ENCODE peak calls at places on chromosomes 4 and X, in ten cellular contexts. One of them, this sample, is unnamed.

GRCh38 chr4:123649644-123650356 is 253.2 kb downstream of the SPRY1 start:
- DNase-seq in T-cell: no peak
- DNase-seq in stimulated activated CD4-positive, alpha-beta T cell treated with anti-CD3 and anti-CD28 coated beads, Interleukin-4, amount 100 ng/mL, for 24 hours: no peak
- DNase-seq in endodermal cell: peak
- DNase-seq in CD4-positive, CD25-positive, alpha-beta regulatory T cell: no peak
- DNase-seq in astrocyte of the spinal cord: peak
- DNase-seq in stimulated activated CD8-positive, alpha-beta memory T cell treated with anti-CD3 and anti-CD28 coated beads, Interleukin-7, amount 100 ng/mL, for 1 hour: no peak
- DNase-seq in islet precursor cell: no peak
- DNase-seq in HTR-8/SVneo: no peak
- DNase-seq in A549: peak
- DNase-seq in this sample: no peak

GRCh38 chrX:30835373-30835772 is 53.7 kb downstream of the TAB3 start:
- DNase-seq in T-cell: no peak
- DNase-seq in stimulated activated CD4-positive, alpha-beta T cell treated with anti-CD3 and anti-CD28 coated beads, Interleukin-4, amount 100 ng/mL, for 24 hours: no peak
- DNase-seq in endodermal cell: no peak
- DNase-seq in CD4-positive, CD25-positive, alpha-beta regulatory T cell: no peak
- DNase-seq in astrocyte of the spinal cord: no peak
- DNase-seq in stimulated activated CD8-positive, alpha-beta memory T cell treated with anti-CD3 and anti-CD28 coated beads, Interleukin-7, amount 100 ng/mL, for 1 hour: no peak
- DNase-seq in islet precursor cell: no peak
- DNase-seq in HTR-8/SVneo: no peak
- DNase-seq in A549: no peak
- DNase-seq in this sample: no peak

GRCh38 chrX:100731441-100732281 is at the start of gene SYTL4:
- DNase-seq in T-cell: no peak
- DNase-seq in stimulated activated CD4-positive, alpha-beta T cell treated with anti-CD3 and anti-CD28 coated beads, Interleukin-4, amount 100 ng/mL, for 24 hours: no peak
- DNase-seq in endodermal cell: peak
- DNase-seq in CD4-positive, CD25-positive, alpha-beta regulatory T cell: no peak
- DNase-seq in astrocyte of the spinal cord: no peak
- DNase-seq in stimulated activated CD8-positive, alpha-beta memory T cell treated with anti-CD3 and anti-CD28 coated beads, Interleukin-7, amount 100 ng/mL, for 1 hour: no peak
- DNase-seq in islet precursor cell: peak
- DNase-seq in HTR-8/SVneo: peak
- DNase-seq in A549: peak
- DNase-seq in this sample: peak

GRCh38 chr4:163858515-163858914 is 364.0 kb downstream of the TMA16 start:
- DNase-seq in T-cell: no peak
- DNase-seq in stimulated activated CD4-positive, alpha-beta T cell treated with anti-CD3 and anti-CD28 coated beads, Interleukin-4, amount 100 ng/mL, for 24 hours: no peak
- DNase-seq in endodermal cell: no peak
- DNase-seq in CD4-positive, CD25-positive, alpha-beta regulatory T cell: no peak
- DNase-seq in astrocyte of the spinal cord: no peak
- DNase-seq in stimulated activated CD8-positive, alpha-beta memory T cell treated with anti-CD3 and anti-CD28 coated beads, Interleukin-7, amount 100 ng/mL, for 1 hour: no peak
- DNase-seq in islet precursor cell: no peak
- DNase-seq in HTR-8/SVneo: no peak
- DNase-seq in A549: no peak
- DNase-seq in this sample: no peak

GRCh38 chr4:22778547-22779163 is 85.9 kb downstream of the GBA3 start:
- DNase-seq in T-cell: no peak
- DNase-seq in stimulated activated CD4-positive, alpha-beta T cell treated with anti-CD3 and anti-CD28 coated beads, Interleukin-4, amount 100 ng/mL, for 24 hours: no peak
- DNase-seq in endodermal cell: no peak
- DNase-seq in CD4-positive, CD25-positive, alpha-beta regulatory T cell: no peak
- DNase-seq in astrocyte of the spinal cord: no peak
- DNase-seq in stimulated activated CD8-positive, alpha-beta memory T cell treated with anti-CD3 and anti-CD28 coated beads, Interleukin-7, amount 100 ng/mL, for 1 hour: no peak
- DNase-seq in islet precursor cell: no peak
- DNase-seq in HTR-8/SVneo: no peak
- DNase-seq in A549: no peak
- DNase-seq in this sample: no peak

GRCh38 chrX:137747231-137747630 is 181.3 kb downstream of the ZIC3 start:
- DNase-seq in T-cell: no peak
- DNase-seq in stimulated activated CD4-positive, alpha-beta T cell treated with anti-CD3 and anti-CD28 coated beads, Interleukin-4, amount 100 ng/mL, for 24 hours: no peak
- DNase-seq in endodermal cell: peak
- DNase-seq in CD4-positive, CD25-positive, alpha-beta regulatory T cell: no peak
- DNase-seq in astrocyte of the spinal cord: no peak
- DNase-seq in stimulated activated CD8-positive, alpha-beta memory T cell treated with anti-CD3 and anti-CD28 coated beads, Interleukin-7, amount 100 ng/mL, for 1 hour: no peak
- DNase-seq in islet precursor cell: no peak
- DNase-seq in HTR-8/SVneo: no peak
- DNase-seq in A549: no peak
- DNase-seq in this sample: no peak

GRCh38 chr4:173524218-173525117 is 5.6 kb downstream of the HAND2 start:
- DNase-seq in T-cell: no peak
- DNase-seq in stimulated activated CD4-positive, alpha-beta T cell treated with anti-CD3 and anti-CD28 coated beads, Interleukin-4, amount 100 ng/mL, for 24 hours: no peak
- DNase-seq in endodermal cell: peak
- DNase-seq in CD4-positive, CD25-positive, alpha-beta regulatory T cell: no peak
- DNase-seq in astrocyte of the spinal cord: no peak
- DNase-seq in stimulated activated CD8-positive, alpha-beta memory T cell treated with anti-CD3 and anti-CD28 coated beads, Interleukin-7, amount 100 ng/mL, for 1 hour: no peak
- DNase-seq in islet precursor cell: no peak
- DNase-seq in HTR-8/SVneo: no peak
- DNase-seq in A549: no peak
- DNase-seq in this sample: no peak

GRCh38 chrX:13412208-13412600 is 92.4 kb upstream of the ATXN3L start:
- DNase-seq in T-cell: no peak
- DNase-seq in stimulated activated CD4-positive, alpha-beta T cell treated with anti-CD3 and anti-CD28 coated beads, Interleukin-4, amount 100 ng/mL, for 24 hours: no peak
- DNase-seq in endodermal cell: peak
- DNase-seq in CD4-positive, CD25-positive, alpha-beta regulatory T cell: no peak
- DNase-seq in astrocyte of the spinal cord: no peak
- DNase-seq in stimulated activated CD8-positive, alpha-beta memory T cell treated with anti-CD3 and anti-CD28 coated beads, Interleukin-7, amount 100 ng/mL, for 1 hour: no peak
- DNase-seq in islet precursor cell: no peak
- DNase-seq in HTR-8/SVneo: no peak
- DNase-seq in A549: no peak
- DNase-seq in this sample: no peak

GRCh38 chr4:94833394-94833793 is 75.6 kb downstream of the BMPR1B start:
- DNase-seq in T-cell: no peak
- DNase-seq in stimulated activated CD4-positive, alpha-beta T cell treated with anti-CD3 and anti-CD28 coated beads, Interleukin-4, amount 100 ng/mL, for 24 hours: no peak
- DNase-seq in endodermal cell: no peak
- DNase-seq in CD4-positive, CD25-positive, alpha-beta regulatory T cell: no peak
- DNase-seq in astrocyte of the spinal cord: peak
- DNase-seq in stimulated activated CD8-positive, alpha-beta memory T cell treated with anti-CD3 and anti-CD28 coated beads, Interleukin-7, amount 100 ng/mL, for 1 hour: no peak
- DNase-seq in islet precursor cell: no peak
- DNase-seq in HTR-8/SVneo: no peak
- DNase-seq in A549: no peak
- DNase-seq in this sample: no peak

GRCh38 chrX:133745361-133745760 is 240.0 kb downstream of the GPC3 start:
- DNase-seq in T-cell: peak
- DNase-seq in stimulated activated CD4-positive, alpha-beta T cell treated with anti-CD3 and anti-CD28 coated beads, Interleukin-4, amount 100 ng/mL, for 24 hours: no peak
- DNase-seq in endodermal cell: no peak
- DNase-seq in CD4-positive, CD25-positive, alpha-beta regulatory T cell: peak
- DNase-seq in astrocyte of the spinal cord: no peak
- DNase-seq in stimulated activated CD8-positive, alpha-beta memory T cell treated with anti-CD3 and anti-CD28 coated beads, Interleukin-7, amount 100 ng/mL, for 1 hour: no peak
- DNase-seq in islet precursor cell: no peak
- DNase-seq in HTR-8/SVneo: no peak
- DNase-seq in A549: no peak
- DNase-seq in this sample: no peak

GRCh38 chr4:87469390-87469789 is 47.0 kb downstream of the NUDT9 start:
- DNase-seq in T-cell: no peak
- DNase-seq in stimulated activated CD4-positive, alpha-beta T cell treated with anti-CD3 and anti-CD28 coated beads, Interleukin-4, amount 100 ng/mL, for 24 hours: no peak
- DNase-seq in endodermal cell: no peak
- DNase-seq in CD4-positive, CD25-positive, alpha-beta regulatory T cell: no peak
- DNase-seq in astrocyte of the spinal cord: no peak
- DNase-seq in stimulated activated CD8-positive, alpha-beta memory T cell treated with anti-CD3 and anti-CD28 coated beads, Interleukin-7, amount 100 ng/mL, for 1 hour: no peak
- DNase-seq in islet precursor cell: no peak
- DNase-seq in HTR-8/SVneo: no peak
- DNase-seq in A549: no peak
- DNase-seq in this sample: no peak

GRCh38 chr4:101292214-101292613 is 55.1 kb downstream of the PPP3CA start:
- DNase-seq in T-cell: no peak
- DNase-seq in stimulated activated CD4-positive, alpha-beta T cell treated with anti-CD3 and anti-CD28 coated beads, Interleukin-4, amount 100 ng/mL, for 24 hours: no peak
- DNase-seq in endodermal cell: no peak
- DNase-seq in CD4-positive, CD25-positive, alpha-beta regulatory T cell: no peak
- DNase-seq in astrocyte of the spinal cord: no peak
- DNase-seq in stimulated activated CD8-positive, alpha-beta memory T cell treated with anti-CD3 and anti-CD28 coated beads, Interleukin-7, amount 100 ng/mL, for 1 hour: no peak
- DNase-seq in islet precursor cell: no peak
- DNase-seq in HTR-8/SVneo: no peak
- DNase-seq in A549: no peak
- DNase-seq in this sample: no peak

GRCh38 chrX:129323115-129323514 is 200.2 kb downstream of the SMARCA1 start:
- DNase-seq in T-cell: no peak
- DNase-seq in stimulated activated CD4-positive, alpha-beta T cell treated with anti-CD3 and anti-CD28 coated beads, Interleukin-4, amount 100 ng/mL, for 24 hours: no peak
- DNase-seq in endodermal cell: no peak
- DNase-seq in CD4-positive, CD25-positive, alpha-beta regulatory T cell: no peak
- DNase-seq in astrocyte of the spinal cord: peak
- DNase-seq in stimulated activated CD8-positive, alpha-beta memory T cell treated with anti-CD3 and anti-CD28 coated beads, Interleukin-7, amount 100 ng/mL, for 1 hour: no peak
- DNase-seq in islet precursor cell: no peak
- DNase-seq in HTR-8/SVneo: no peak
- DNase-seq in A549: no peak
- DNase-seq in this sample: no peak

GRCh38 chr4:123777297-123777859 is 380.8 kb downstream of the SPRY1 start:
- DNase-seq in T-cell: no peak
- DNase-seq in stimulated activated CD4-positive, alpha-beta T cell treated with anti-CD3 and anti-CD28 coated beads, Interleukin-4, amount 100 ng/mL, for 24 hours: no peak
- DNase-seq in endodermal cell: no peak
- DNase-seq in CD4-positive, CD25-positive, alpha-beta regulatory T cell: no peak
- DNase-seq in astrocyte of the spinal cord: peak
- DNase-seq in stimulated activated CD8-positive, alpha-beta memory T cell treated with anti-CD3 and anti-CD28 coated beads, Interleukin-7, amount 100 ng/mL, for 1 hour: no peak
- DNase-seq in islet precursor cell: no peak
- DNase-seq in HTR-8/SVneo: no peak
- DNase-seq in A549: no peak
- DNase-seq in this sample: no peak

GRCh38 chrX:119887721-119888425 is 7.8 kb upstream of the AKAP14 start:
- DNase-seq in T-cell: peak
- DNase-seq in stimulated activated CD4-positive, alpha-beta T cell treated with anti-CD3 and anti-CD28 coated beads, Interleukin-4, amount 100 ng/mL, for 24 hours: peak
- DNase-seq in endodermal cell: peak
- DNase-seq in CD4-positive, CD25-positive, alpha-beta regulatory T cell: peak
- DNase-seq in astrocyte of the spinal cord: peak
- DNase-seq in stimulated activated CD8-positive, alpha-beta memory T cell treated with anti-CD3 and anti-CD28 coated beads, Interleukin-7, amount 100 ng/mL, for 1 hour: no peak
- DNase-seq in islet precursor cell: peak
- DNase-seq in HTR-8/SVneo: peak
- DNase-seq in A549: peak
- DNase-seq in this sample: peak

GRCh38 chrX:87272491-87272890 is 245.1 kb upstream of the KLHL4 start:
- DNase-seq in T-cell: no peak
- DNase-seq in stimulated activated CD4-positive, alpha-beta T cell treated with anti-CD3 and anti-CD28 coated beads, Interleukin-4, amount 100 ng/mL, for 24 hours: no peak
- DNase-seq in endodermal cell: no peak
- DNase-seq in CD4-positive, CD25-positive, alpha-beta regulatory T cell: no peak
- DNase-seq in astrocyte of the spinal cord: no peak
- DNase-seq in stimulated activated CD8-positive, alpha-beta memory T cell treated with anti-CD3 and anti-CD28 coated beads, Interleukin-7, amount 100 ng/mL, for 1 hour: no peak
- DNase-seq in islet precursor cell: no peak
- DNase-seq in HTR-8/SVneo: no peak
- DNase-seq in A549: no peak
- DNase-seq in this sample: no peak

GRCh38 chrX:108439961-108440696 is 491 bp downstream of the COL4A5 start:
- DNase-seq in T-cell: no peak
- DNase-seq in stimulated activated CD4-positive, alpha-beta T cell treated with anti-CD3 and anti-CD28 coated beads, Interleukin-4, amount 100 ng/mL, for 24 hours: no peak
- DNase-seq in endodermal cell: peak
- DNase-seq in CD4-positive, CD25-positive, alpha-beta regulatory T cell: no peak
- DNase-seq in astrocyte of the spinal cord: no peak
- DNase-seq in stimulated activated CD8-positive, alpha-beta memory T cell treated with anti-CD3 and anti-CD28 coated beads, Interleukin-7, amount 100 ng/mL, for 1 hour: no peak
- DNase-seq in islet precursor cell: peak
- DNase-seq in HTR-8/SVneo: no peak
- DNase-seq in A549: peak
- DNase-seq in this sample: no peak

GRCh38 chrX:46198858-46199257 is 346.4 kb downstream of the ZNF674 start:
- DNase-seq in T-cell: no peak
- DNase-seq in stimulated activated CD4-positive, alpha-beta T cell treated with anti-CD3 and anti-CD28 coated beads, Interleukin-4, amount 100 ng/mL, for 24 hours: no peak
- DNase-seq in endodermal cell: no peak
- DNase-seq in CD4-positive, CD25-positive, alpha-beta regulatory T cell: no peak
- DNase-seq in astrocyte of the spinal cord: no peak
- DNase-seq in stimulated activated CD8-positive, alpha-beta memory T cell treated with anti-CD3 and anti-CD28 coated beads, Interleukin-7, amount 100 ng/mL, for 1 hour: no peak
- DNase-seq in islet precursor cell: no peak
- DNase-seq in HTR-8/SVneo: no peak
- DNase-seq in A549: no peak
- DNase-seq in this sample: no peak

GRCh38 chr4:13920901-13921300 is 293.4 kb upstream of the BOD1L1 start:
- DNase-seq in T-cell: no peak
- DNase-seq in stimulated activated CD4-positive, alpha-beta T cell treated with anti-CD3 and anti-CD28 coated beads, Interleukin-4, amount 100 ng/mL, for 24 hours: no peak
- DNase-seq in endodermal cell: peak
- DNase-seq in CD4-positive, CD25-positive, alpha-beta regulatory T cell: no peak
- DNase-seq in astrocyte of the spinal cord: peak
- DNase-seq in stimulated activated CD8-positive, alpha-beta memory T cell treated with anti-CD3 and anti-CD28 coated beads, Interleukin-7, amount 100 ng/mL, for 1 hour: no peak
- DNase-seq in islet precursor cell: peak
- DNase-seq in HTR-8/SVneo: peak
- DNase-seq in A549: peak
- DNase-seq in this sample: no peak